ENCODE peak calls at places on chromosomes 16 and 17, in nine cellular contexts. J is right lobe of liver, A is gastrocnemius medialis, T is tibial nerve, X is NB4, N is IMR-90, M is uterus, I is esophagus muscularis mucosa, O is body of pancreas. L is an unnamed sample.

GRCh38 chr17:56945938-56946337 is 14.9 kb downstream of the COIL start:
- DNase-seq in J (no peak), A (no peak), T (no peak), X (no peak), N (no peak), M (no peak), I (peak; percentile 45), O (no peak), L (no peak)

GRCh38 chr17:60442271-60443201 is 20.2 kb downstream of the CHCT1 start:
- DNase-seq in J (no peak), A (no peak), T (no peak), X (no peak), N (peak; percentile 63), M (no peak), I (no peak), O (no peak), L (no peak)

GRCh38 chr17:37774508-37774907 is 29.6 kb upstream of the HNF1B start:
- DNase-seq in J (no peak), A (no peak), T (no peak), X (peak; percentile 42), N (no peak), M (no peak), I (no peak), O (no peak), L (no peak)

GRCh38 chr17:50026901-50027638 is 28.8 kb upstream of the ITGA3 start:
- DNase-seq in J (peak; percentile 82), A (peak; percentile 69), T (peak; percentile 94), X (peak; percentile 72), N (peak; percentile 75), M (peak; percentile 82), I (peak; percentile 97), O (peak; percentile 84), L (peak; percentile 87)

GRCh38 chr17:77734371-77735050 is 224.0 kb upstream of the TNRC6C start:
- DNase-seq in J (no peak), A (peak; percentile 72), T (peak; percentile 86), X (peak; percentile 45), N (peak; percentile 16), M (peak; percentile 95), I (peak; percentile 97), O (peak; percentile 57), L (peak; percentile 93)

GRCh38 chr17:73281926-73282325 is 20.2 kb upstream of the CPSF4L start:
- DNase-seq in J (no peak), A (no peak), T (no peak), X (peak; percentile 88), N (no peak), M (no peak), I (no peak), O (no peak), L (no peak)

GRCh38 chr16:86363057-86363490 is 147.3 kb upstream of the FOXF1 start:
- DNase-seq in J (no peak), A (no peak), T (no peak), X (no peak), N (peak; percentile 98), M (no peak), I (no peak), O (no peak), L (no peak)

GRCh38 chr17:15432807-15433547 is 34.4 kb downstream of the CDRT4 start:
- DNase-seq in J (no peak), A (peak; percentile 37), T (no peak), X (no peak), N (peak; percentile 93), M (peak; percentile 49), I (no peak), O (no peak), L (no peak)

GRCh38 chr16:68005786-68006286 is 6.6 kb upstream of the DPEP2 start:
- DNase-seq in J (peak; percentile 64), A (peak; percentile 45), T (peak; percentile 32), X (peak; percentile 94), N (no peak), M (no peak), I (no peak), O (no peak), L (no peak)

GRCh38 chr17:41588126-41588810 is 1.6 kb upstream of the KRT14 start:
- DNase-seq in J (no peak), A (no peak), T (no peak), X (no peak), N (no peak), M (no peak), I (no peak), O (no peak), L (no peak)

GRCh38 chr17:52789829-52790228 is 631.3 kb upstream of the CA10 start:
- DNase-seq in J (no peak), A (no peak), T (no peak), X (no peak), N (no peak), M (no peak), I (no peak), O (no peak), L (no peak)

GRCh38 chr16:25030420-25031131 is 15.4 kb upstream of the ARHGAP17 start:
- DNase-seq in J (no peak), A (no peak), T (no peak), X (no peak), N (no peak), M (no peak), I (no peak), O (no peak), L (no peak)

GRCh38 chr16:25033852-25034251 is 18.7 kb upstream of the ARHGAP17 start:
- DNase-seq in J (no peak), A (no peak), T (no peak), X (no peak), N (peak; percentile 83), M (no peak), I (no peak), O (no peak), L (no peak)

GRCh38 chr16:25031132-25031440 is 15.9 kb upstream of the ARHGAP17 start:
- DNase-seq in J (no peak), A (no peak), T (no peak), X (no peak), N (no peak), M (no peak), I (no peak), O (no peak), L (no peak)

GRCh38 chr16:25034916-25035315 is 19.7 kb upstream of the ARHGAP17 start:
- DNase-seq in J (no peak), A (no peak), T (no peak), X (no peak), N (peak; percentile 46), M (no peak), I (no peak), O (no peak), L (no peak)

DNA sequence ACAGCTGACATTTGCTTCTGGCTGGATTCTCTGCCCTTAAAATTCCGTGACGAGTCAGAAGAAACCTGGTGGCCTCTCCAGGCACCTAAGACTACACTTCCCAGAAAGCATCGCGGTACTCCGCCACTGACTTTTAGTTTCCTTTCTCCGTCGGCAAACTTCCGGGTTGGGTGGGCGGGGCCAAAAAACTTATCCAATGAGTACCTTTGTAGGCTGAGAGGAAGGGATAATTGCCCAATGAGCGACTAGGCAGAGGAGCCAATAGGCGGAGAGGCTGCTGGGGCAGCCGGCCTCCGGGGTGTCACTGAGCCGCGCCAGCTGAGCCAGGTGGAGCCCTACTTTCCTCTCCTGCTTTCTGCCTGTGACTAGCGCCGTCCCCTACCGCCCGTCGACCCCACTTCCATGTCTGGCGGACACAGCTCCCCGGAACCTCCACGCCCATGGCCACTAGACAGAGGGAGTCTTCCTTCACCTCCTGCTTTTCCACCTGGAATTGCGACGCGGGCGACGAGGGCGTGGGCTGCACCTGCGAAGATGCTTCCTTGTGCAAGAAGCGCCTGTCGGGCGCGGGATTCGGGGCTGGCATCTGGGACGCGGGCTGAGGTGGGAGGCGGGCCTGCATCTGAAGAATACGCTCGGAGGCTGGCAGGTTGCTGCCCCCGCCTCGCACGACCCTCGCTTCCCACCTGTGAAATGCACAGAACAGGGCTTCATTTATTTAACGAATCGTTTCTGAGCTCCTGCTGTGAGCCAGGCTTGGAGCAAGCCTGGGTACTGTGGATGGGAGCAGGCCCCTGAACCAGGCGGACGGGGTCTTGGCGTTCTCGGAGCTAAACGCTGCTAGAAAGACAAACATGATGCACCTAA is 16.5 kb upstream of the ARHGAP17 start:
- DNase-seq in J (peak; percentile 93), A (peak; percentile 93), T (peak; percentile 84), X (peak; percentile 96), N (peak; percentile 96), M (peak; percentile 92), I (peak; percentile 99), O (peak; percentile 92), L (peak; percentile 93)
- TF ChIP-seq POLR2A in J (peak; percentile 70), A (peak; percentile 63), T (no peak), X (peak; percentile 35), N (peak; percentile 53), M (peak; percentile 54), I (no peak), O (peak; percentile 31), L (peak; percentile 52)

DNA sequence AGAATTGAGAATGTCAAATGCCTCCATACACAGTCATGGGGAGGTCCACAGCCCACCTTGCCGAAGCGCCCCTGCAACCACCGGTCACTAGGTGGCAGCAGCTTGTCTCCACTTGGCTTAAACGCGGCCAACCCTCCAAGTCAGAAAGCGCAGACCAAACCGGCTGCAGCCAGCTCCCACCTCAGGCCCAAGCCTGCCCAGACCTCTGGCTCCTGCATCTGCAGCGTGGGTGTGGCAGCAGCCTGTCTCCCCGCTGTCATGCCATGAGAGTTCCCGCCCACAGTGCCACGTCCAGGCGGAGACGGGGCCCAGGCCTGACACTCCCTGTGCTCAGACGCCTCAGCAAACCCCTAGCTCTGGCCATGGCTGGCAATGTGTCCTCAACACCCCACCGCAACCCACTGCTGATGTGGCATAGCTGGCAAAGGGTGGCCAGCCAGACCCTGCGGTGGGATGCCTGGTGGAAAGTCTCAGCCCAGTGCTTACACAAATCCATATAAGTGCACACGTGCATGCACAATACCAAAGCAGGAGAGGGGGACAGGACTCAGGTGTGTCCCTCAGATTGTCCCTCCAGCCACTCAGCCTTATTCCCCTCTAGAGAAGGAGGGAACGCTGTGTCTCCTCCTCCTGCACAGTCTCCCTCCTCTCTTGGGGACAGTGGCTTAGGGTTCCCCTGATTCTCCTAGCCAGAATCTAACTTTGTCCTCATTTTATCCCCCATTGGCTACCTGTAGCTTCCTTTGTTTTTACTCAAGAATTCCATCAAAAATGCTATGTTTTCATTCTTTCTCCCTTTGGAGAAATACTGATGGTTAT is 10.9 kb downstream of the COPZ2 start:
- DNase-seq in J (peak; percentile 88), A (peak; percentile 89), T (peak; percentile 83), X (peak; percentile 89), N (peak; percentile 88), M (peak; percentile 86), I (no peak), O (peak; percentile 85), L (peak; percentile 94)
- H3K4me3 ChIP-seq in J (no peak overlapping the region), A (peak overlapping the region; percentile 48), T (no peak overlapping the region), X (no peak overlapping the region), N (no peak overlapping the region), M (no peak overlapping the region), I (no peak overlapping the region), O (no peak overlapping the region), L (peak overlapping the region; percentile 51)

GRCh38 chr17:82252511-82253178 is 20.9 kb downstream of the CSNK1D start:
- DNase-seq in J (no peak), A (no peak), T (no peak), X (no peak), N (no peak), M (no peak), I (no peak), O (no peak), L (no peak)
- TF ChIP-seq POLR2A in J (no peak), A (no peak), T (no peak), X (no peak), N (no peak), M (no peak), I (no peak), O (no peak), L (no peak)

GRCh38 chr16:14146445-14146844 is 75.3 kb downstream of the MRTFB start:
- DNase-seq in J (no peak), A (no peak), T (no peak), X (no peak), N (no peak), M (no peak), I (no peak), O (peak; percentile 24), L (no peak)
- H3K4me3 ChIP-seq in J (no peak overlapping the region), A (no peak overlapping the region), T (no peak overlapping the region), X (no peak overlapping the region), N (no peak overlapping the region), M (no peak overlapping the region), I (no peak overlapping the region), O (no peak overlapping the region), L (no peak overlapping the region)

L was measured in suprapubic skin.